ENCODE peak calls at places on chromosomes 2 and 18, in six cellular contexts. A is tibial artery, O is body of pancreas, N is upper lobe of right lung, P is right cardiac atrium, I is colonic mucosa. G is an unnamed sample. For H3K27me3, H3K4me1 and H3K9me3, the result is how much of the 10 kb centered on the place peaks cover.

GRCh38 chr2:127049927-127050802 is 56.8 kb downstream of the BIN1 start:
- DNase-seq in A (peak), O (peak), N (peak), P (peak), I (peak), G (peak)

GRCh38 chr2:134160793-134161504 is 92.9 kb upstream of the MGAT5 start:
- DNase-seq in A (no peak), O (peak), N (no peak), P (peak), I (no peak), G (no peak)

GRCh38 chr2:230828272-230828961 is 36.3 kb upstream of the ITM2C start:
- DNase-seq in A (peak), O (no peak), N (no peak), P (peak), I (peak), G (no peak)

GRCh38 chr2:166972418-166972817 is 84.1 kb downstream of the XIRP2 start:
- DNase-seq in A (no peak), O (no peak), N (no peak), P (no peak), I (no peak), G (peak)

GRCh38 chr18:58231930-58232329 is 187.9 kb downstream of the NEDD4L start:
- DNase-seq in A (no peak), O (peak), N (no peak), P (no peak), I (no peak), G (no peak)

GRCh38 chr2:217706513-217706912 is 296.3 kb downstream of the TNS1 start:
- DNase-seq in A (no peak), O (no peak), N (no peak), P (no peak), I (no peak), G (no peak)

GRCh38 chr2:23523651-23524260 is 138.8 kb downstream of the KLHL29 start:
- DNase-seq in A (peak), O (peak), N (no peak), P (peak), I (no peak), G (peak)

GRCh38 chr2:33275689-33276444 is 200.6 kb upstream of the RASGRP3 start:
- DNase-seq in A (peak), O (peak), N (no peak), P (peak), I (no peak), G (peak)

GRCh38 chr2:46181789-46182530 is 115.2 kb upstream of the EPAS1 start:
- DNase-seq in A (no peak), O (no peak), N (no peak), P (no peak), I (no peak), G (no peak)

GRCh38 chr2:128780434-128781080 is 461.9 kb upstream of the HS6ST1 start:
- DNase-seq in A (no peak), O (no peak), N (peak), P (no peak), I (peak), G (no peak)

GRCh38 chr2:86020984-86021383 is 84.7 kb downstream of the POLR1A start:
- DNase-seq in A (peak), O (peak), N (peak), P (peak), I (peak), G (peak)

GRCh38 chr18:8952796-8953760 is 149.4 kb upstream of the NDUFV2 start:
- DNase-seq in A (no peak), O (no peak), N (no peak), P (no peak), I (no peak), G (peak)

GRCh38 chr2:102841107-102841840 is 79.4 kb downstream of the TMEM182 start:
- DNase-seq in A (no peak), O (peak), N (no peak), P (peak), I (peak), G (peak)

GRCh38 chr18:21242141-21243040 is at the start of gene GREB1L:
- DNase-seq in A (peak), O (peak), N (peak), P (peak), I (peak), G (peak)

GRCh38 chr2:71620851-71621251 is 167.5 kb downstream of the DYSF start:
- DNase-seq in A (peak), O (no peak), N (no peak), P (no peak), I (peak), G (no peak)

GRCh38 chr18:31034541-31034940 is 8.0 kb downstream of the DSC3 start:
- DNase-seq in A (no peak), O (no peak), N (no peak), P (no peak), I (no peak), G (no peak)

GRCh38 chr2:126901459-126901858 is 2.8 kb downstream of the TEX51 start:
- DNase-seq in A (no peak), O (no peak), N (peak), P (no peak), I (no peak), G (no peak)

GRCh38 chr2:105329561-105330495 is at the start of gene TGFBRAP1:
- DNase-seq in A (peak), O (peak), N (peak), P (peak), I (peak), G (peak)

DNA sequence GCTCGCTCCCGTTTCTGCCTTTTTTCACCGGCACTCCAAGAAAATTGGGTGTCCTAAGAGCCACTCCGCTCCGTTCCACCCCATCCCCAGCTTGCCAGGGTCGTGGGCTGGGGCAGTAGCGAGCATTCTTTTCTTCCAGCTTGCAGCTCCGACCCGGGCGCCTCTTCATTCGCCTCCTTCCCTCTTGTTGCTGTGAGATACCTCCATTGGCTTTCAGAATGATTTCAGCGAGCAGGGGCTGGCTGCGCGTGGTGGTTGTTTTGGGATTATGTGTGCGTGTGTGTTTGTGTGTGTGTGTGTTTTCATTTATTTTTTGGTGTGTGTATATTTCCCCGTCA is 1.2 kb downstream of the HOXD3 start:
- DNase-seq in A (no peak), O (no peak), N (no peak), P (no peak), I (no peak), G (no peak)
- H3K27me3 ChIP-seq in A (under half), O (half or more), N (half or more), P (under half), I (under half), G (half or more)

GRCh38 chr2:175981546-175981945 is 20.5 kb downstream of the LNPK start:
- DNase-seq in A (no peak), O (no peak), N (no peak), P (no peak), I (no peak), G (no peak)
- H3K4me1 ChIP-seq in A (under half), O (under half), N (under half), P (under half), I (under half), G (under half)

DNA sequence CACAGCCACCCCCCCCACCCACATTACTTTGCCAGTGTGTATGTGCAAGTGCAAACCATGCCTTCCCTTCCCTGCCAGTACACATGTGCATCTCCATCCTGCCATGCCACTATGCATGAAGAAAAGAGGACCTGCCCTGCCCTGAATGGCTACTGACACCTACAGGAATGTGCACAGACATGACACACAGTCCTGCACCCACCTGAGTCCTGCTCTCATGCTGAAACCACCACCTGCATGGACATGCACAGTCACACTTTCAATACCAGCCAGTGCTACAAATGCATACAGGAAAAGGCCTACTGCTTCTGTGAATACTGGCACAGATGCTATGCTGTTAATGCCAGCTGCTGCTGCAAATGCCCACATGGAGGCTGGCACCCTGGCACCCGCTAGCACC is 334.4 kb upstream of the DLGAP1 start:
- DNase-seq in A (no peak), O (no peak), N (no peak), P (no peak), I (no peak), G (no peak)
- H3K9me3 ChIP-seq in A (under half), O (under half), N (under half), P (under half), I (under half), G (under half)

DNA sequence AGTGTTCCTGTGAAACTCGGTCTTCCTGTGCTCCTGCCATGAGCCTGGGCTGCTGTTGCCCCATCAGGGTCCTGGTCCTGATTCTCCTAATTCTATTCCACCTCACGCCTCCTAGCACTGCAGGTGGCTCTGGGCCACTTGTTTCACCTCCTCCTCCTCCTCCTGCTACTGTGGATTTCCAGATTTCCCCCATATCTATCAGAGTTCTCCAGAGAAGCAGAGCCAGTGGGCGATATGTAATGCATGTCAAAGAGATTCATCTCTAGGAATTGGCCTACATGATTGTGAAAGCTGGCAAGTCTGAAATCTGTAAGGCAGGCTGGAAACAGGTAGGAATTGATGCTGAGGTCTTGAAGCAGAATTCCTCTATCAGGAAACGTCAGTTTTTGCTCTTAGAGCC is 45.3 kb downstream of the CHRNA1 start:
- DNase-seq in A (no peak), O (no peak), N (no peak), P (no peak), I (no peak), G (no peak)
- H3K27me3 ChIP-seq in A (under half), O (under half), N (under half), P (under half), I (under half), G (under half)